ENCODE peak calls at places on chromosomes 1 and 21, in six cellular contexts. One of them, this sample, is unnamed.

GRCh38 chr1:222243902-222244301 is 304.0 kb downstream of the HHIPL2 start:
- DNase-seq in astrocyte of the cerebellum: no peak
- DNase-seq in suprapubic skin: no peak
- DNase-seq in retina: no peak
- DNase-seq in GM12892: no peak
- DNase-seq in Kasumi-1: no peak
- DNase-seq in this sample: no peak

GRCh38 chr21:32572574-32573420 is 12.5 kb downstream of the TCP10L start:
- DNase-seq in Kasumi-1: no peak
- DNase-seq in astrocyte of the cerebellum: no peak
- DNase-seq in GM12892: no peak
- DNase-seq in suprapubic skin: no peak
- DNase-seq in retina: no peak
- DNase-seq in this sample: no peak

GRCh38 chr1:202291961-202292712 is 49.6 kb downstream of the UBE2T start:
- DNase-seq in Kasumi-1: no peak
- DNase-seq in GM12892: no peak
- DNase-seq in suprapubic skin: no peak
- DNase-seq in retina: no peak
- DNase-seq in astrocyte of the cerebellum: peak; percentile 94
- DNase-seq in this sample: no peak

GRCh38 chr1:20739225-20739624 is 6.7 kb upstream of the SH2D5 start:
- DNase-seq in retina: no peak
- DNase-seq in astrocyte of the cerebellum: no peak
- DNase-seq in suprapubic skin: no peak
- DNase-seq in Kasumi-1: no peak
- DNase-seq in GM12892: no peak
- DNase-seq in this sample: no peak

GRCh38 chr1:7970250-7970649 is 8.7 kb downstream of the PARK7 start:
- DNase-seq in Kasumi-1: no peak
- DNase-seq in GM12892: no peak
- DNase-seq in suprapubic skin: no peak
- DNase-seq in retina: no peak
- DNase-seq in astrocyte of the cerebellum: no peak
- DNase-seq in this sample: no peak

GRCh38 chr21:44458971-44459711 is 3.8 kb downstream of the LRRC3 start:
- DNase-seq in retina: no peak
- DNase-seq in GM12892: no peak
- DNase-seq in suprapubic skin: peak; percentile 59
- DNase-seq in Kasumi-1: no peak
- DNase-seq in astrocyte of the cerebellum: no peak
- DNase-seq in this sample: no peak

GRCh38 chr1:114024049-114024448 is 44.8 kb downstream of the OLFML3 start:
- DNase-seq in astrocyte of the cerebellum: peak; percentile 91
- DNase-seq in GM12892: no peak
- DNase-seq in Kasumi-1: no peak
- DNase-seq in retina: no peak
- DNase-seq in suprapubic skin: no peak
- DNase-seq in this sample: no peak

GRCh38 chr1:213530607-213531320 is 457.0 kb upstream of the PROX1 start:
- DNase-seq in suprapubic skin: no peak
- DNase-seq in Kasumi-1: no peak
- DNase-seq in GM12892: no peak
- DNase-seq in retina: no peak
- DNase-seq in astrocyte of the cerebellum: no peak
- DNase-seq in this sample: no peak

GRCh38 chr1:4066860-4067599 is 167.0 kb upstream of the C1orf174 start:
- DNase-seq in suprapubic skin: no peak
- DNase-seq in astrocyte of the cerebellum: no peak
- DNase-seq in GM12892: no peak
- DNase-seq in Kasumi-1: no peak
- DNase-seq in retina: no peak
- DNase-seq in this sample: no peak

GRCh38 chr1:98929456-98929855 is 75.2 kb downstream of the PLPPR5 start:
- DNase-seq in Kasumi-1: no peak
- DNase-seq in astrocyte of the cerebellum: no peak
- DNase-seq in retina: no peak
- DNase-seq in suprapubic skin: no peak
- DNase-seq in GM12892: no peak
- DNase-seq in this sample: no peak

GRCh38 chr1:156676820-156677615 is at the start of gene NES:
- DNase-seq in astrocyte of the cerebellum: no peak
- DNase-seq in suprapubic skin: no peak
- DNase-seq in Kasumi-1: no peak
- DNase-seq in retina: peak; percentile 85
- DNase-seq in GM12892: no peak
- DNase-seq in this sample: no peak

GRCh38 chr21:35528109-35529042 is 479.3 kb upstream of the RUNX1 start:
- DNase-seq in GM12892: no peak
- DNase-seq in suprapubic skin: no peak
- DNase-seq in Kasumi-1: peak; percentile 42
- DNase-seq in retina: peak; percentile 62
- DNase-seq in astrocyte of the cerebellum: no peak
- DNase-seq in this sample: peak; percentile 63

GRCh38 chr1:46605242-46605641 is 1.2 kb upstream of the MKNK1 start:
- DNase-seq in astrocyte of the cerebellum: no peak
- DNase-seq in Kasumi-1: no peak
- DNase-seq in retina: no peak
- DNase-seq in suprapubic skin: no peak
- DNase-seq in GM12892: no peak
- DNase-seq in this sample: peak; percentile 44

This sample was measured in NB4.